ENCODE peak calls at places on chromosome 3, in four cellular contexts. S is WTC11, G is cardiac fibroblast, X is tibial artery. K is an unnamed sample.

GRCh38 chr3:159749406-159749805 is 239.2 kb upstream of the IL12A start:
- DNase-seq in S (no peak), X (no peak), G (no peak), K (no peak)

GRCh38 chr3:57952208-57952631 is 56.0 kb upstream of the FLNB start:
- DNase-seq in S (peak), X (peak), G (peak), K (peak)

GRCh38 chr3:120471643-120472042 is 20.9 kb upstream of the FSTL1 start:
- DNase-seq in X (no peak), G (peak), S (no peak), K (no peak)

GRCh38 chr3:153974614-153975013 is 146.6 kb upstream of the ARHGEF26 start:
- DNase-seq in S (no peak), X (no peak), G (no peak), K (no peak)

GRCh38 chr3:25831578-25831977 is 41.7 kb downstream of the OXSM start:
- DNase-seq in S (no peak), X (no peak), G (peak), K (no peak)

GRCh38 chr3:169478566-169479313 is 184.8 kb downstream of the MECOM start:
- DNase-seq in X (no peak), S (no peak), G (peak), K (no peak)

GRCh38 chr3:44643024-44643423 is 5.5 kb upstream of the ZNF35 start:
- DNase-seq in S (no peak), G (no peak), X (no peak), K (no peak)

GRCh38 chr3:41199866-41200668 is 762 bp downstream of the CTNNB1 start:
- DNase-seq in G (peak), X (peak), S (peak), K (no peak)

GRCh38 chr3:177905173-177905894 is 630.9 kb upstream of the KCNMB2 start:
- DNase-seq in G (peak), S (no peak), X (no peak), K (no peak)

GRCh38 chr3:64266983-64267382 is 41.7 kb upstream of the PRICKLE2 start:
- DNase-seq in X (no peak), G (peak), S (no peak), K (no peak)

GRCh38 chr3:85785766-85786165 is 827.0 kb downstream of the CADM2 start:
- DNase-seq in X (no peak), G (no peak), S (no peak), K (no peak)

GRCh38 chr3:154398084-154398967 is 31.7 kb downstream of the GPR149 start:
- DNase-seq in X (no peak), G (no peak), S (no peak), K (no peak)

GRCh38 chr3:30227571-30228301 is 378.7 kb upstream of the TGFBR2 start:
- DNase-seq in S (no peak), X (no peak), G (peak), K (no peak)

GRCh38 chr3:151751161-151751560 is 17.4 kb downstream of the AADACL2 start:
- DNase-seq in X (no peak), S (no peak), G (peak), K (no peak)

GRCh38 chr3:28595364-28595763 is 246.7 kb upstream of the AZI2 start:
- DNase-seq in X (no peak), S (no peak), G (no peak), K (no peak)

GRCh38 chr3:18438586-18438985 is 13.4 kb upstream of the SATB1 start:
- DNase-seq in G (no peak), X (no peak), S (no peak), K (no peak)

GRCh38 chr3:141659821-141660597 is 78.1 kb upstream of the RNF7 start:
- DNase-seq in S (peak), X (peak), G (peak), K (no peak)

GRCh38 chr3:178419078-178419477 is 117.2 kb upstream of the KCNMB2 start:
- DNase-seq in X (no peak), G (peak), S (no peak), K (no peak)

GRCh38 chr3:46065294-46065705 is 38.0 kb upstream of the XCR1 start:
- DNase-seq in G (no peak), X (no peak), S (no peak), K (no peak)

GRCh38 chr3:113166719-113167492 is 44.5 kb upstream of the BOC start:
- DNase-seq in G (peak), S (peak), X (peak), K (no peak)

GRCh38 chr3:3992312-3992874 is 193.2 kb downstream of the LRRN1 start:
- DNase-seq in S (no peak), G (no peak), X (no peak), K (no peak)

K was measured in right atrium auricular region.